ENCODE peak calls at places on chromosome 20, in seven cellular contexts. S is endothelial cell; F is activated T-cell treated with anti-CD3 and anti-CD28 coated beads for 1 hour; D is NCI-H2081; C is stimulated activated CD4-positive, alpha-beta T cell treated with anti-CD3 and anti-CD28 coated beads, Interleukin-12 subunit alpha, Interleukin-12 subunit beta, amount 100 ng/mL, for 4 hours; R is IMR-90; U is HTR-8/SVneo. W is an unnamed sample.

GRCh38 chr20:45953672-45954071 is 18.3 kb downstream of the ZNF335 start:
- DNase-seq in C (no peak), U (no peak), S (no peak), F (no peak), R (no peak), D (no peak), W (no peak)

GRCh38 chr20:23302386-23302785 is 48.2 kb upstream of the NXT1 start:
- DNase-seq in U (no peak), R (no peak), C (no peak), D (no peak), S (no peak), F (no peak), W (no peak)

GRCh38 chr20:24109008-24109407 is 120.4 kb upstream of the GGTLC1 start:
- DNase-seq in U (no peak), D (no peak), S (no peak), F (no peak), R (no peak), C (no peak), W (no peak)

GRCh38 chr20:5569021-5569420 is 181.2 kb upstream of the SHLD1 start:
- DNase-seq in U (peak; percentile 48), F (peak; percentile 31), D (peak; percentile 44), S (peak; percentile 37), R (peak; percentile 59), C (peak; percentile 8), W (no peak)

GRCh38 chr20:17663486-17663885 is 18.6 kb downstream of the RRBP1 start:
- DNase-seq in S (no peak), C (no peak), F (no peak), D (no peak), U (no peak), R (peak; percentile 42), W (no peak)

GRCh38 chr20:17771206-17772004 is 71.6 kb downstream of the BANF2 start:
- DNase-seq in D (no peak), F (no peak), U (no peak), R (no peak), C (no peak), S (no peak), W (peak; percentile 78)

GRCh38 chr20:36541227-36542018 is at the start of gene MYL9:
- DNase-seq in S (peak; percentile 69), U (peak; percentile 95), F (no peak), R (peak; percentile 62), D (no peak), C (peak; percentile 7), W (peak; percentile 59)

GRCh38 chr20:57564180-57564802 is 3.4 kb downstream of the PCK1 start:
- DNase-seq in C (no peak), U (no peak), R (no peak), D (no peak), F (no peak), S (no peak), W (no peak)

GRCh38 chr20:58065508-58066361 is 162.7 kb downstream of the ANKRD60 start:
- DNase-seq in C (no peak), R (no peak), F (no peak), S (no peak), D (no peak), U (no peak), W (peak; percentile 21)

GRCh38 chr20:9485614-9486325 is 28.6 kb upstream of the LAMP5 start:
- DNase-seq in C (no peak), S (no peak), D (no peak), F (no peak), U (no peak), R (no peak), W (no peak)

GRCh38 chr20:55515831-55516230 is 489.5 kb downstream of the CBLN4 start:
- DNase-seq in S (no peak), U (no peak), R (no peak), D (no peak), F (no peak), C (no peak), W (no peak)

GRCh38 chr20:63508072-63508768 is 9.3 kb upstream of the EEF1A2 start:
- DNase-seq in R (no peak), D (no peak), F (no peak), S (no peak), U (no peak), C (no peak), W (no peak)

GRCh38 chr20:35729283-35729807 is 12.7 kb downstream of the RBM39 start:
- DNase-seq in R (no peak), F (no peak), C (no peak), S (no peak), D (no peak), U (no peak), W (no peak)

GRCh38 chr20:38589351-38589750 is 8.4 kb downstream of the ADIG start:
- DNase-seq in D (no peak), U (no peak), C (no peak), F (no peak), S (no peak), R (no peak), W (no peak)

GRCh38 chr20:38920851-38921250 is 5.4 kb upstream of the FAM83D start:
- DNase-seq in F (no peak), S (no peak), R (no peak), C (no peak), D (no peak), U (no peak), W (no peak)

GRCh38 chr20:46936415-46937139 is 41.9 kb downstream of the EYA2 start:
- DNase-seq in U (no peak), F (no peak), S (no peak), R (no peak), C (no peak), D (no peak), W (no peak)

GRCh38 chr20:37518059-37518458 is 3.0 kb upstream of the NNAT start:
- DNase-seq in C (no peak), F (no peak), R (no peak), U (no peak), D (no peak), S (no peak), W (no peak)

GRCh38 chr20:63090682-63091571 is 84.2 kb upstream of the BHLHE23 start:
- DNase-seq in D (peak; percentile 32), C (no peak), S (no peak), R (no peak), U (no peak), F (no peak), W (peak; percentile 28)

GRCh38 chr20:45817652-45818194 is 5.3 kb downstream of the UBE2C start:
- DNase-seq in D (no peak), R (peak; percentile 81), S (no peak), F (no peak), U (peak; percentile 79), C (no peak), W (peak; percentile 80)

W was measured in SJSA1.